ENCODE peak calls at places on chromosomes 13 and 19, in five cellular contexts. D is amniotic epithelial cell, K is WTC11, T is COR-L47, Q is SK-MEL-5. H is an unnamed sample.

GRCh38 chr19:55070755-55071502 is 4.7 kb upstream of the EPS8L1 start:
- DNase-seq in K (no peak), T (no peak), Q (no peak), D (peak; percentile 81), H (no peak)

GRCh38 chr13:24632382-24633121 is 47.7 kb upstream of the ATP12A start:
- DNase-seq in T (no peak), Q (no peak), K (no peak), D (no peak), H (no peak)

GRCh38 chr13:69565334-69565733 is 542.3 kb upstream of the ATXN8OS start:
- DNase-seq in T (no peak), D (peak; percentile 36), Q (peak; percentile 80), K (peak; percentile 34), H (no peak)

GRCh38 chr13:105920375-105920774 is 615.1 kb downstream of the EFNB2 start:
- DNase-seq in T (no peak), Q (no peak), D (peak; percentile 80), K (no peak), H (no peak)

GRCh38 chr19:827710-828321 is at the start of gene AZU1:
- DNase-seq in T (no peak), Q (no peak), D (no peak), K (no peak), H (no peak)

GRCh38 chr13:39612023-39612637 is 9.1 kb upstream of the LHFPL6 start:
- DNase-seq in T (peak; percentile 61), K (peak; percentile 70), Q (peak; percentile 79), D (peak; percentile 72), H (peak; percentile 65)

GRCh38 chr19:54218960-54219661 is 3.7 kb downstream of the LILRB3 start:
- DNase-seq in T (no peak), D (no peak), Q (no peak), K (no peak), H (no peak)

GRCh38 chr13:25469179-25469545 is 97.4 kb downstream of the ATP8A2 start:
- DNase-seq in D (no peak), Q (no peak), T (no peak), K (no peak), H (no peak)

GRCh38 chr19:34274827-34275625 is 20.7 kb downstream of the GARRE1 start:
- DNase-seq in T (no peak), D (peak; percentile 95), Q (peak; percentile 74), K (no peak), H (no peak)

GRCh38 chr19:28665748-28666147 is 547.2 kb downstream of the UQCRFS1 start:
- DNase-seq in T (no peak), K (no peak), D (no peak), Q (no peak), H (no peak)

GRCh38 chr19:49387936-49388372 is at the start of gene KASH5:
- DNase-seq in D (peak; percentile 52), Q (peak; percentile 93), T (peak; percentile 31), K (no peak), H (peak; percentile 60)

GRCh38 chr19:33722456-33723239 is 74.0 kb upstream of the KCTD15 start:
- DNase-seq in K (no peak), T (no peak), D (no peak), Q (no peak), H (no peak)

GRCh38 chr19:13298565-13299481 is 148.6 kb downstream of the IER2 start:
- DNase-seq in D (no peak), K (peak; percentile 22), T (no peak), Q (no peak), H (no peak)

GRCh38 chr13:66996503-66996902 is 233.6 kb downstream of the PCDH9 start:
- DNase-seq in T (no peak), Q (no peak), D (peak; percentile 73), K (no peak), H (no peak)

GRCh38 chr13:110664074-110664473 is 41.8 kb downstream of the CARS2 start:
- DNase-seq in Q (no peak), D (no peak), T (no peak), K (no peak), H (no peak)

GRCh38 chr13:59690857-59691500 is 472.7 kb downstream of the DIAPH3 start:
- DNase-seq in T (no peak), D (peak; percentile 81), Q (no peak), K (no peak), H (no peak)

GRCh38 chr13:75481176-75482069 is 546 bp downstream of the TBC1D4 start:
- DNase-seq in K (peak; percentile 54), T (peak; percentile 51), Q (peak; percentile 26), D (no peak), H (peak; percentile 38)

GRCh38 chr19:51064534-51065220 is at the start of gene KLK13:
- DNase-seq in T (no peak), D (peak; percentile 2), K (peak; percentile 69), Q (no peak), H (no peak)

GRCh38 chr13:26132756-26133155 is 80.9 kb upstream of the SHISA2 start:
- DNase-seq in D (peak; percentile 67), Q (peak; percentile 32), T (peak; percentile 3), K (no peak), H (no peak)

GRCh38 chr13:45055198-45055901 is 65.0 kb upstream of the GTF2F2 start:
- DNase-seq in D (peak; percentile 93), Q (peak; percentile 60), T (no peak), K (no peak), H (no peak)

GRCh38 chr19:3604987-3605343 is 1.7 kb downstream of the TBXA2R start:
- DNase-seq in Q (no peak), T (no peak), K (no peak), D (no peak), H (no peak)

GRCh38 chr13:36858285-36858684 is 39.3 kb downstream of the RFXAP start:
- DNase-seq in Q (peak; percentile 82), K (no peak), D (peak; percentile 63), T (peak; percentile 66), H (no peak)

GRCh38 chr19:50327013-50327412 is 2.2 kb downstream of the KCNC3 start:
- DNase-seq in D (no peak), Q (no peak), K (no peak), T (no peak), H (no peak)

GRCh38 chr19:15166700-15167099 is 34.1 kb downstream of the NOTCH3 start:
- DNase-seq in K (no peak), T (no peak), Q (no peak), D (no peak), H (no peak)

GRCh38 chr19:36939153-36939552 is 23.0 kb downstream of the ZNF568 start:
- DNase-seq in T (peak; percentile 11), Q (no peak), D (peak; percentile 5), K (no peak), H (no peak)

GRCh38 chr19:17061691-17062090 is 13.6 kb downstream of the HAUS8 start:
- DNase-seq in K (no peak), Q (no peak), D (no peak), T (no peak), H (no peak)

GRCh38 chr13:107200491-107200890 is 632.6 kb upstream of the ARGLU1 start:
- DNase-seq in Q (no peak), T (no peak), K (no peak), D (no peak), H (no peak)

GRCh38 chr13:62837895-62838294 is 1422.2 kb upstream of the PCDH20 start:
- DNase-seq in K (no peak), T (no peak), Q (no peak), D (no peak), H (no peak)

GRCh38 chr13:27393101-27393500 is 31.3 kb upstream of the GTF3A start:
- DNase-seq in T (no peak), Q (no peak), K (no peak), D (no peak), H (no peak)

GRCh38 chr19:39424934-39425333 is 10.8 kb downstream of the RPS16 start:
- DNase-seq in T (no peak), K (no peak), Q (no peak), D (no peak), H (no peak)

GRCh38 chr13:23288995-23289394 is 108.2 kb downstream of the SGCG start:
- DNase-seq in D (no peak), Q (no peak), T (no peak), K (no peak), H (no peak)

GRCh38 chr13:28505543-28506135 is 10.7 kb upstream of the FLT1 start:
- DNase-seq in K (no peak), D (no peak), T (no peak), Q (no peak), H (no peak)

GRCh38 chr13:51942189-51942588 is 69.1 kb downstream of the ATP7B start:
- DNase-seq in D (no peak), T (peak; percentile 67), Q (no peak), K (no peak), H (no peak)

GRCh38 chr13:79434578-79434977 is 28.5 kb upstream of the RBM26 start:
- DNase-seq in T (no peak), D (peak; percentile 59), Q (no peak), K (no peak), H (no peak)

GRCh38 chr13:37640499-37640898 is 41.9 kb upstream of the POSTN start:
- DNase-seq in D (peak; percentile 76), K (peak; percentile 12), Q (peak; percentile 51), T (peak; percentile 21), H (no peak)

GRCh38 chr19:56110515-56111448 is 10.3 kb downstream of the ZNF787 start:
- DNase-seq in K (no peak), T (no peak), D (peak; percentile 80), Q (no peak), H (no peak)

GRCh38 chr19:48796468-48797083 is 14.3 kb downstream of the BCAT2 start:
- DNase-seq in Q (no peak), D (no peak), T (no peak), K (no peak), H (no peak)

GRCh38 chr19:22137791-22138190 is 59.0 kb downstream of the ZNF676 start:
- DNase-seq in T (no peak), Q (no peak), K (no peak), D (no peak), H (no peak)